ENCODE peak calls at places on chromosomes 1 and 21, in four cellular contexts. S is AG04450, H is mesendoderm, A is transverse colon. N is an unnamed sample.

GRCh38 chr1:193104496-193104905 is 713 bp downstream of the GLRX2 start:
- DNase-seq in H (peak; percentile 77), A (peak; percentile 56), S (no peak), N (peak; percentile 70)

GRCh38 chr1:7628273-7628672 is 142.8 kb upstream of the VAMP3 start:
- DNase-seq in H (no peak), S (no peak), A (no peak), N (no peak)

GRCh38 chr1:231274119-231274825 is 33.3 kb downstream of the GNPAT start:
- DNase-seq in A (no peak), H (no peak), S (no peak), N (no peak)

GRCh38 chr1:163875214-163875926 is 553.6 kb downstream of the NUF2 start:
- DNase-seq in A (peak; percentile 18), H (no peak), S (no peak), N (no peak)

GRCh38 chr1:226872455-226872854 is 2.0 kb downstream of the PSEN2 start:
- DNase-seq in S (no peak), H (no peak), A (no peak), N (no peak)

GRCh38 chr1:46747683-46748288 is 28.9 kb upstream of the EFCAB14 start:
- DNase-seq in S (peak; percentile 8), A (peak; percentile 31), H (peak; percentile 86), N (peak; percentile 78)

GRCh38 chr1:162660598-162660997 is 28.3 kb downstream of the DDR2 start:
- DNase-seq in H (no peak), A (no peak), S (no peak), N (no peak)

GRCh38 chr1:22733643-22734042 is 23.0 kb downstream of the EPHB2 start:
- DNase-seq in A (no peak), S (no peak), H (no peak), N (no peak)

GRCh38 chr1:219567341-219567947 is 45.5 kb downstream of the ZC3H11B start:
- DNase-seq in H (peak; percentile 47), A (no peak), S (no peak), N (no peak)

GRCh38 chr1:165666152-165666551 is 32.2 kb downstream of the ALDH9A1 start:
- DNase-seq in H (no peak), S (peak; percentile 6), A (no peak), N (no peak)

GRCh38 chr21:42785666-42786427 is 93.5 kb downstream of the WDR4 start:
- DNase-seq in A (no peak), H (no peak), S (no peak), N (peak; percentile 46)

GRCh38 chr1:10057305-10057704 is 24.5 kb downstream of the UBE4B start:
- DNase-seq in H (no peak), S (no peak), A (no peak), N (no peak)

GRCh38 chr21:41932576-41933258 is 21.1 kb downstream of the C2CD2 start:
- DNase-seq in S (no peak), H (peak; percentile 45), A (no peak), N (no peak)

GRCh38 chr21:14706712-14707111 is 160.6 kb upstream of the SAMSN1 start:
- DNase-seq in S (no peak), A (no peak), H (no peak), N (no peak)

GRCh38 chr1:67489643-67490042 is 59.4 kb upstream of the SERBP1 start:
- DNase-seq in H (peak; percentile 54), A (no peak), S (no peak), N (peak; percentile 64)

GRCh38 chr1:204104331-204105222 is 31.7 kb downstream of the SOX13 start:
- DNase-seq in H (no peak), S (no peak), A (peak; percentile 71), N (no peak)

GRCh38 chr1:22876359-22877111 is 96.1 kb downstream of the LACTBL1 start:
- DNase-seq in A (no peak), H (no peak), S (no peak), N (peak; percentile 83)

GRCh38 chr1:184691719-184692324 is 62.8 kb downstream of the EDEM3 start:
- DNase-seq in A (no peak), S (peak; percentile 3), H (peak; percentile 68), N (no peak)

GRCh38 chr1:111856411-111857135 is 100.9 kb downstream of the DDX20 start:
- DNase-seq in H (peak; percentile 25), S (no peak), A (no peak), N (no peak)

GRCh38 chr1:40362699-40363098 is 10.8 kb upstream of the SMAP2 start:
- DNase-seq in S (no peak), H (no peak), A (no peak), N (peak; percentile 17)

GRCh38 chr1:100794719-100795645 is 75.4 kb downstream of the VCAM1 start:
- DNase-seq in A (no peak), S (no peak), H (no peak), N (no peak)

GRCh38 chr1:17866451-17867029 is 111.4 kb downstream of the ACTL8 start:
- DNase-seq in A (no peak), S (peak; percentile 72), H (peak; percentile 19), N (no peak)

GRCh38 chr1:204377800-204378608 is 18.3 kb upstream of the PLEKHA6 start:
- DNase-seq in A (peak; percentile 80), S (no peak), H (peak; percentile 55), N (peak; percentile 89)

GRCh38 chr21:41511858-41512257 is 3.9 kb upstream of the TMPRSS2 start:
- DNase-seq in H (no peak), S (no peak), A (no peak), N (no peak)

GRCh38 chr1:225572422-225572821 is 80.5 kb downstream of the ENAH start:
- DNase-seq in S (no peak), A (no peak), H (no peak), N (no peak)

GRCh38 chr1:150551784-150552691 is 2.8 kb downstream of the ADAMTSL4 start:
- DNase-seq in A (peak; percentile 78), S (peak; percentile 73), H (peak; percentile 77), N (peak; percentile 74)

GRCh38 chr1:200038645-200038986 is 11.1 kb downstream of the NR5A2 start:
- DNase-seq in S (no peak), A (peak; percentile 33), H (peak; percentile 95), N (peak; percentile 96)

GRCh38 chr1:239999170-239999569 is 92.5 kb upstream of the FMN2 start:
- DNase-seq in A (no peak), S (no peak), H (no peak), N (no peak)

GRCh38 chr1:239995281-239995680 is 96.4 kb upstream of the FMN2 start:
- DNase-seq in H (peak; percentile 28), A (no peak), S (no peak), N (no peak)

GRCh38 chr1:239997160-239997514 is 94.5 kb upstream of the FMN2 start:
- DNase-seq in H (no peak), S (no peak), A (no peak), N (no peak)

GRCh38 chr1:239998312-239998649 is 93.4 kb upstream of the FMN2 start:
- DNase-seq in H (no peak), A (no peak), S (no peak), N (no peak)

DNA sequence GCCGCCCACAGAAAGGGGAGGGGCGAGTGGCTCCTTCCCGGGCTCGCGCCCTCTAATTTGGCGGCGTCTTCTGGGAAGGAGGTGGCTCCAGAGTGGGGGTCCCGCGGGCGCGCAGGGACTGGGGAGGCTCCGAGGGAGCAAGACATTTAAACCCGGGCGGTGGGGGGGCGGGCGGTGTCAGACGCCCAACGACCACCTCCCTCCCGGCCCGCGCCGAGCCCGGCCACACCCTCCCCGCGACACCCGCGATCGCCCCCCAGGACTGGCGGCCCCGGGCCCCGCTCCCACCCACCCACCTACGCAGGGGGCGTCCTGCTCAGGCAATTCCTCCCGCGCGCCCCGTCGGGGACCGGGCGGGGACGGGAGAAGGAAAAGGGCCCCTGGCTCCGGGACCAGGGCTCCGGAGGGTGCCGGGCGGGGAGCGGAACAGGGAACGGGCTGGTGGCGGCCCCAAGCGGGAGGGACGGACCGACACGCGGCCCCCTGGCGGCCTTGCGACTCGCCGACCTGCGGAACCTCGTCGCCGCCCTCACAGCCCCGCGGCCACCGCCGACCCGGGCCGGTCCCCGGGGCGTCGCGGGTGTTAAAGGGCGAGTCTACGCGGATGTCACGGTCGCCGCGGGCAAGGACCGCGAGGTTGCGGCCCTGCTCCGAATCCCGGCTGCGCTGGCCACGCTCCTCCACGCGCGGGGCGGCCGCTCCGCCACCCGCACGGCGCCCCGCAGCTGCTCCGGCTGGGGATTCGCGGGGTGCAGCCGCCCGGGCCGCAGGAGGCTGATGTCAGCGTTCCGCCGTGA is 94.0 kb upstream of the FMN2 start:
- DNase-seq in S (no peak), A (no peak), H (peak; percentile 53), N (peak; percentile 37)
- H3K4me3 ChIP-seq in S (peak overlapping the region; percentile 27), A (peak overlapping the region; percentile 31), H (no peak overlapping the region), N (peak overlapping the region; percentile 56)

DNA sequence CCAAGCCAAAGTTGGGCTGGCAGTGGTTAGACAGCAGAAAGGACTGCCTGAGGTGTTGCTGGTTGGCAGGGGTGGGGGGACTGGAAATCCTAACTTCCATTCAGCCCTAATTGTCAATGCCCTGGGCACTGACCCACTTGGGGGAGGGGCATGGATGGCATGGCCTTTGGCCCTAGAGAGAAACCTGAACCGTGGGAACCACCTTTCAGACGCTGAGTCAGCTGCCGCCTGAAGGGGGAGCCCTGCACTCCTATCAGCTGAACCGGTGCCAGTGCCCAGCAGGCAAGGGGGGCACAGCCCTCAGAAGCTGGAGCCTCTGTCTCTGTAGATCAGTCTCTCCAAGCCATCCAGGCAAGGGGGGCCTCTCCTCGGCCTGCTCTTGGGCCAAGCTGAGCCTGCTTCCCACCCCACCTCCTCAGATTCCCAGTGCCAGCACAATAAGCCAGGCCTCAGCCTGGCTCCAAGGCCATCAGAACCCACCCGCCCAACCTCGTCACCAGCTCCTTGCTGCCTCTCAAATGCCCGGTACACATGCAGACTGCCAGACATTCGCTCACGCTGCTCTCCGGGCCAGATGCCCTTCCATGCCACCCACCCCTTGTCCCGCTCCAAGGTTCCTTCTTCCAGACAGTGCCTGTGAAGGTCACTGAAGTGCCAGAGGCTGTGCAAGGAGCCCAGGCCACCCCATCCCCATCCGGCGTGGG is 11.6 kb downstream of the TINAGL1 start:
- DNase-seq in S (no peak), H (peak; percentile 82), A (peak; percentile 84), N (peak; percentile 95)
- H3K27me3 ChIP-seq in S (peaks cover 4% of the 10 kb centered on the region), H (no peaks in the 10 kb centered on the region), A (no peaks in the 10 kb centered on the region), N (peaks cover 7% of the 10 kb centered on the region)

GRCh38 chr1:19432943-19433609 is 52.3 kb downstream of the CAPZB start:
- DNase-seq in H (no peak), A (no peak), S (no peak), N (no peak)

GRCh38 chr1:19427087-19427781 is 58.1 kb downstream of the CAPZB start:
- DNase-seq in A (peak; percentile 52), H (no peak), S (peak; percentile 87), N (no peak)

GRCh38 chr1:19426294-19427086 is 58.8 kb downstream of the CAPZB start:
- DNase-seq in A (no peak), S (no peak), H (no peak), N (no peak)

GRCh38 chr1:19430121-19431068 is 54.9 kb downstream of the CAPZB start:
- DNase-seq in H (no peak), A (no peak), S (no peak), N (no peak)

GRCh38 chr1:19429611-19430010 is 55.7 kb downstream of the CAPZB start:
- DNase-seq in A (no peak), H (no peak), S (no peak), N (no peak)
- H3K4me3 ChIP-seq in A (no peak overlapping the region), H (no peak overlapping the region), S (no peak overlapping the region), N (no peak overlapping the region)

DNA sequence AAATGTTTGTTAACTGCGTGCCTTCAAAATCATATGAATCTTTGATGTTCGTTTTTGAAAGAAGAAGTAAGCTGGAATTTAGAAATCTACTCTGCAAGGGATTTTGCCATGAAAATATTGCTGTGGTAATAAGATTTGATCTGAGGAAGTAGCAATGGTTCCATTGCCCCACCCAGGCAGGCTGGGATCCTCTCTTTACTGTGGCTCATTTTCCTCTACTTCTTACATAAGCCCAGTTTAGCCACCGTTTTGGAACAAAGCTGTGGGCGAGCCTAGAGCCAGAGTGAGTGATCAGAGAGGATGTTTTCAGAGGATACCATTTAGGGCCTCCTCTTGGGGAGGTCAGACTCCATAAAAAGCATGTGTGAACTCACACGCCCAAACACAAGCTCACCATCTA is 20.3 kb upstream of the PTGFRN start:
- DNase-seq in A (no peak), H (no peak), S (no peak), N (no peak)
- H3K27me3 ChIP-seq in A (no peaks in the 10 kb centered on the region), H (no peaks in the 10 kb centered on the region), S (peaks cover 2% of the 10 kb centered on the region), N (no peaks in the 10 kb centered on the region)